ENCODE peak calls at places on chromosomes 2 and 18, in ten cellular contexts. One of them, this sample, is unnamed.

GRCh38 chr18:3692113-3692621 is 242.2 kb downstream of the TGIF1 start:
- DNase-seq in breast epithelium: no peak
- DNase-seq in choroid plexus epithelial cell: no peak
- DNase-seq in fibroblast of the aortic adventitia: no peak
- DNase-seq in AG04450: no peak
- DNase-seq in left lung: no peak
- DNase-seq in brain microvascular endothelial cell: no peak
- DNase-seq in right atrium auricular region: no peak
- DNase-seq in spleen: no peak
- DNase-seq in mammary epithelial cell: no peak
- DNase-seq in this sample: no peak

GRCh38 chr2:24083567-24084385 is 858 bp downstream of the TP53I3 start:
- DNase-seq in breast epithelium: no peak
- DNase-seq in choroid plexus epithelial cell: peak; percentile 84
- DNase-seq in fibroblast of the aortic adventitia: peak; percentile 89
- DNase-seq in AG04450: peak; percentile 66
- DNase-seq in left lung: peak; percentile 93
- DNase-seq in brain microvascular endothelial cell: peak; percentile 65
- DNase-seq in right atrium auricular region: peak; percentile 81
- DNase-seq in spleen: no peak
- DNase-seq in mammary epithelial cell: peak; percentile 94
- DNase-seq in this sample: peak; percentile 90

GRCh38 chr2:72127401-72128058 is 20.1 kb downstream of the CYP26B1 start:
- DNase-seq in breast epithelium: no peak
- DNase-seq in choroid plexus epithelial cell: no peak
- DNase-seq in fibroblast of the aortic adventitia: no peak
- DNase-seq in AG04450: no peak
- DNase-seq in left lung: peak; percentile 27
- DNase-seq in brain microvascular endothelial cell: no peak
- DNase-seq in right atrium auricular region: no peak
- DNase-seq in spleen: peak; percentile 45
- DNase-seq in mammary epithelial cell: no peak
- DNase-seq in this sample: no peak

GRCh38 chr2:176104338-176105077 is 2.6 kb upstream of the HOXD11 start:
- DNase-seq in breast epithelium: no peak
- DNase-seq in choroid plexus epithelial cell: no peak
- DNase-seq in fibroblast of the aortic adventitia: no peak
- DNase-seq in AG04450: no peak
- DNase-seq in left lung: no peak
- DNase-seq in brain microvascular endothelial cell: no peak
- DNase-seq in right atrium auricular region: no peak
- DNase-seq in spleen: no peak
- DNase-seq in mammary epithelial cell: no peak
- DNase-seq in this sample: peak; percentile 90

GRCh38 chr2:48129256-48129950 is 223.1 kb upstream of the FBXO11 start:
- DNase-seq in breast epithelium: no peak
- DNase-seq in choroid plexus epithelial cell: no peak
- DNase-seq in fibroblast of the aortic adventitia: no peak
- DNase-seq in AG04450: no peak
- DNase-seq in left lung: no peak
- DNase-seq in brain microvascular endothelial cell: peak; percentile 27
- DNase-seq in right atrium auricular region: no peak
- DNase-seq in spleen: no peak
- DNase-seq in mammary epithelial cell: peak; percentile 32
- DNase-seq in this sample: peak; percentile 39

GRCh38 chr2:126399001-126399400 is 257.0 kb upstream of the GYPC start:
- DNase-seq in breast epithelium: no peak
- DNase-seq in choroid plexus epithelial cell: no peak
- DNase-seq in fibroblast of the aortic adventitia: no peak
- DNase-seq in AG04450: no peak
- DNase-seq in left lung: no peak
- DNase-seq in brain microvascular endothelial cell: no peak
- DNase-seq in right atrium auricular region: no peak
- DNase-seq in spleen: no peak
- DNase-seq in mammary epithelial cell: no peak
- DNase-seq in this sample: no peak

GRCh38 chr2:146940016-146940685 is 904.7 kb upstream of the ACVR2A start:
- DNase-seq in breast epithelium: no peak
- DNase-seq in choroid plexus epithelial cell: peak; percentile 28
- DNase-seq in fibroblast of the aortic adventitia: peak; percentile 58
- DNase-seq in AG04450: no peak
- DNase-seq in left lung: no peak
- DNase-seq in brain microvascular endothelial cell: no peak
- DNase-seq in right atrium auricular region: no peak
- DNase-seq in spleen: no peak
- DNase-seq in mammary epithelial cell: no peak
- DNase-seq in this sample: peak; percentile 87

GRCh38 chr2:205786976-205787375 is 104.7 kb downstream of the NRP2 start:
- DNase-seq in breast epithelium: no peak
- DNase-seq in choroid plexus epithelial cell: no peak
- DNase-seq in fibroblast of the aortic adventitia: no peak
- DNase-seq in AG04450: no peak
- DNase-seq in left lung: no peak
- DNase-seq in brain microvascular endothelial cell: no peak
- DNase-seq in right atrium auricular region: no peak
- DNase-seq in spleen: no peak
- DNase-seq in mammary epithelial cell: no peak
- DNase-seq in this sample: no peak

GRCh38 chr2:56580242-56580641 is 396.5 kb downstream of the CCDC85A start:
- DNase-seq in breast epithelium: no peak
- DNase-seq in choroid plexus epithelial cell: peak; percentile 53
- DNase-seq in fibroblast of the aortic adventitia: peak; percentile 47
- DNase-seq in AG04450: no peak
- DNase-seq in left lung: no peak
- DNase-seq in brain microvascular endothelial cell: no peak
- DNase-seq in right atrium auricular region: no peak
- DNase-seq in spleen: no peak
- DNase-seq in mammary epithelial cell: peak; percentile 48
- DNase-seq in this sample: peak; percentile 80

DNA sequence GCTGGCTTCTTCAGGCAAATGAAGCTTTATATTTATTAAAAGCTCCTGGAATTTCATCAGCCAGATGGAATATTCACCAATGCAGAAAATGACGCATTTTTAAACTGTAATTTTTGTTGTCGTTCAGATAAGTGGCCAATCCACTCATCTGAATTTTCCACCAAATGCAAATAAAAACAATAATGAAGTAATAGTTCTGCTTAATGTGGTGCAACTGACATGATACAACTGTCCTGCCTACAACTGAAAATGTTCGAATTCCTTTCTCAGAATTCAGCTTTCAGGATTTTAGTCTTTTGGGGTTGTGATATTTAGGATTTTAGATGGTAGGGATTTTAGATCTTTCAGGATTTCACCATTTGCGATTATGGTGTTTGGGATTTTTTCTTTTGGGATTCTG is 27.1 kb upstream of the PUM2 start:
- DNase-seq in breast epithelium: no peak
- DNase-seq in choroid plexus epithelial cell: no peak
- DNase-seq in fibroblast of the aortic adventitia: no peak
- DNase-seq in AG04450: no peak
- DNase-seq in left lung: no peak
- DNase-seq in brain microvascular endothelial cell: no peak
- DNase-seq in right atrium auricular region: no peak
- DNase-seq in spleen: no peak
- DNase-seq in mammary epithelial cell: no peak
- DNase-seq in this sample: no peak
- H3K4me3 ChIP-seq in breast epithelium: no peak overlapping the region
- H3K4me3 ChIP-seq in choroid plexus epithelial cell: no peak overlapping the region
- H3K4me3 ChIP-seq in fibroblast of the aortic adventitia: no peak overlapping the region
- H3K4me3 ChIP-seq in AG04450: no peak overlapping the region
- H3K4me3 ChIP-seq in left lung: no peak overlapping the region
- H3K4me3 ChIP-seq in brain microvascular endothelial cell: no peak overlapping the region
- H3K4me3 ChIP-seq in right atrium auricular region: no peak overlapping the region
- H3K4me3 ChIP-seq in spleen: no peak overlapping the region
- H3K4me3 ChIP-seq in mammary epithelial cell: no peak overlapping the region
- H3K4me3 ChIP-seq in this sample: no peak overlapping the region

GRCh38 chr2:949894-950626 is 589 bp upstream of the SNTG2 start:
- DNase-seq in breast epithelium: no peak
- DNase-seq in choroid plexus epithelial cell: no peak
- DNase-seq in fibroblast of the aortic adventitia: no peak
- DNase-seq in AG04450: no peak
- DNase-seq in left lung: no peak
- DNase-seq in brain microvascular endothelial cell: no peak
- DNase-seq in right atrium auricular region: no peak
- DNase-seq in spleen: peak; percentile 70
- DNase-seq in mammary epithelial cell: no peak
- DNase-seq in this sample: no peak

GRCh38 chr2:953408-953807 is 2.8 kb downstream of the SNTG2 start:
- DNase-seq in breast epithelium: no peak
- DNase-seq in choroid plexus epithelial cell: no peak
- DNase-seq in fibroblast of the aortic adventitia: no peak
- DNase-seq in AG04450: no peak
- DNase-seq in left lung: no peak
- DNase-seq in brain microvascular endothelial cell: no peak
- DNase-seq in right atrium auricular region: no peak
- DNase-seq in spleen: no peak
- DNase-seq in mammary epithelial cell: no peak
- DNase-seq in this sample: no peak

GRCh38 chr2:949384-949893 is 1.2 kb upstream of the SNTG2 start:
- DNase-seq in breast epithelium: no peak
- DNase-seq in choroid plexus epithelial cell: no peak
- DNase-seq in fibroblast of the aortic adventitia: no peak
- DNase-seq in AG04450: no peak
- DNase-seq in left lung: no peak
- DNase-seq in brain microvascular endothelial cell: no peak
- DNase-seq in right atrium auricular region: no peak
- DNase-seq in spleen: no peak
- DNase-seq in mammary epithelial cell: no peak
- DNase-seq in this sample: no peak

GRCh38 chr2:951224-952006 is 766 bp downstream of the SNTG2 start:
- DNase-seq in breast epithelium: no peak
- DNase-seq in choroid plexus epithelial cell: no peak
- DNase-seq in fibroblast of the aortic adventitia: no peak
- DNase-seq in AG04450: no peak
- DNase-seq in left lung: no peak
- DNase-seq in brain microvascular endothelial cell: no peak
- DNase-seq in right atrium auricular region: no peak
- DNase-seq in spleen: peak; percentile 71
- DNase-seq in mammary epithelial cell: no peak
- DNase-seq in this sample: no peak

DNA sequence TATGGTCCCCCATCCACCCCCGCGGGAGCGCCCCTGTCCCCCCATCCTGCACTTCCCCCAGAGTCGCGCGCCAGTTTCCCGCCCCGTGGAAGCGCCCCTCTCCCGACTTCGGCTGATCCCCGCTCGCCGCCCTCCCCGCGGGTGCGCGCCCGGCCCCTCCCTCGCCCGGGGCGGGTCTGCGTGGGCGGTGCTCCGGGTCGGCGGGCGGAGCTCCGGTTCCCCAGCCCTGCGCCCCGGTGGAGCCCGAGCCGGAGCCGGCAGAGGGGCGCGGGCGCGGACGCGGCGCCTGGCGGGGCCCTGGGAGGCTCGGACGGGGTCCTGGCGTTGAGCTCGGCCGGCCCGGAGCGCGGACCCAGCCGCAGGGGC is at the start of gene SNTG2:
- DNase-seq in breast epithelium: no peak
- DNase-seq in choroid plexus epithelial cell: no peak
- DNase-seq in fibroblast of the aortic adventitia: no peak
- DNase-seq in AG04450: no peak
- DNase-seq in left lung: no peak
- DNase-seq in brain microvascular endothelial cell: no peak
- DNase-seq in right atrium auricular region: no peak
- DNase-seq in spleen: peak; percentile 82
- DNase-seq in mammary epithelial cell: no peak
- DNase-seq in this sample: no peak
- TF ChIP-seq CTCF in breast epithelium: no peak
- TF ChIP-seq CTCF in choroid plexus epithelial cell: no peak
- TF ChIP-seq CTCF in fibroblast of the aortic adventitia: no peak
- TF ChIP-seq CTCF in AG04450: no peak
- TF ChIP-seq CTCF in left lung: no peak
- TF ChIP-seq CTCF in brain microvascular endothelial cell: no peak
- TF ChIP-seq CTCF in right atrium auricular region: no peak
- TF ChIP-seq CTCF in spleen: no peak
- TF ChIP-seq CTCF in mammary epithelial cell: no peak
- TF ChIP-seq CTCF in this sample: no peak

GRCh38 chr18:524496-524895 is 24.0 kb upstream of the COLEC12 start:
- DNase-seq in breast epithelium: no peak
- DNase-seq in choroid plexus epithelial cell: peak; percentile 73
- DNase-seq in fibroblast of the aortic adventitia: peak; percentile 95
- DNase-seq in AG04450: peak; percentile 49
- DNase-seq in left lung: no peak
- DNase-seq in brain microvascular endothelial cell: no peak
- DNase-seq in right atrium auricular region: no peak
- DNase-seq in spleen: no peak
- DNase-seq in mammary epithelial cell: no peak
- DNase-seq in this sample: peak; percentile 68
- H3K4me3 ChIP-seq in breast epithelium: no peak overlapping the region
- H3K4me3 ChIP-seq in choroid plexus epithelial cell: no peak overlapping the region
- H3K4me3 ChIP-seq in fibroblast of the aortic adventitia: no peak overlapping the region
- H3K4me3 ChIP-seq in AG04450: no peak overlapping the region
- H3K4me3 ChIP-seq in left lung: no peak overlapping the region
- H3K4me3 ChIP-seq in brain microvascular endothelial cell: no peak overlapping the region
- H3K4me3 ChIP-seq in right atrium auricular region: no peak overlapping the region
- H3K4me3 ChIP-seq in spleen: no peak overlapping the region
- H3K4me3 ChIP-seq in mammary epithelial cell: no peak overlapping the region
- H3K4me3 ChIP-seq in this sample: no peak overlapping the region

DNA sequence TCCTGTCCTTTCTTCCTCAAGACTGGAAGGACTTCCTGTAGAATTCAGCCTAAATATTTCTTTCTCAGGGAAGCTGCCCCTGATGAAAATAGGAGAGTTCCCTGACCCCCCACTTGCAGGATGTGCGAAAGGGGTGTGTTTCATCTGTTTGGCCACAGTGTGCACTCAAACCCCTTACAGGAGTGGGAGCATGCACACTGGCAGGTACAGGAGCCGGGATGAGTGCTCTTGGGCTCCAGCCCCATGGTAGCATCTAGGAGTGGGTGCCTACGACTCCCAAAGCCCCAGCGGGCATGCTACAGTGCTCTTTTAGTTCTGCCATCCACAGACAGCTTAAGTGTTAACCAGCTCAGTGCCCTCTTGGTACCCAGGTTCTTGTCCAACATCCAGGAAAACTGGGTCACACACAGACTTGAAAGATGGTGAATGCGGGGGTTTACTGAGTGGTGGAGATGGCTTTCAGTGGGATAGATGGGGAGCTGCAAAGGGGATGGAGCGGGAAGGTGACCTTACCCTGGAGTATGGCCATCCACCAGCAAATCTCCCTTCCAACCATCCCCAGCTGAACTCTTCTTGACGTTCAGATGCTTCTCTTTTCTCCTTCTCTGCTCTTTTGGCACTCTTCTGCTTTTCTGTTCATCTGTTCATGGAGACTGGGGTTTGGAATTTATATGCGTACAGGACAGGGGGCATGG is 295.0 kb upstream of the NCKAP5 start:
- DNase-seq in breast epithelium: no peak
- DNase-seq in choroid plexus epithelial cell: no peak
- DNase-seq in fibroblast of the aortic adventitia: no peak
- DNase-seq in AG04450: no peak
- DNase-seq in left lung: no peak
- DNase-seq in brain microvascular endothelial cell: no peak
- DNase-seq in right atrium auricular region: no peak
- DNase-seq in spleen: no peak
- DNase-seq in mammary epithelial cell: no peak
- DNase-seq in this sample: no peak
- TF ChIP-seq CTCF in breast epithelium: no peak
- TF ChIP-seq CTCF in choroid plexus epithelial cell: no peak
- TF ChIP-seq CTCF in fibroblast of the aortic adventitia: no peak
- TF ChIP-seq CTCF in AG04450: no peak
- TF ChIP-seq CTCF in left lung: no peak
- TF ChIP-seq CTCF in brain microvascular endothelial cell: no peak
- TF ChIP-seq CTCF in right atrium auricular region: no peak
- TF ChIP-seq CTCF in spleen: no peak
- TF ChIP-seq CTCF in mammary epithelial cell: no peak
- TF ChIP-seq CTCF in this sample: no peak

GRCh38 chr2:100106460-100106859 is 35.9 kb downstream of the AFF3 start:
- DNase-seq in breast epithelium: no peak
- DNase-seq in choroid plexus epithelial cell: no peak
- DNase-seq in fibroblast of the aortic adventitia: no peak
- DNase-seq in AG04450: no peak
- DNase-seq in left lung: no peak
- DNase-seq in brain microvascular endothelial cell: no peak
- DNase-seq in right atrium auricular region: no peak
- DNase-seq in spleen: no peak
- DNase-seq in mammary epithelial cell: no peak
- DNase-seq in this sample: peak; percentile 33
- H3K4me3 ChIP-seq in breast epithelium: no peak overlapping the region
- H3K4me3 ChIP-seq in choroid plexus epithelial cell: no peak overlapping the region
- H3K4me3 ChIP-seq in fibroblast of the aortic adventitia: no peak overlapping the region
- H3K4me3 ChIP-seq in AG04450: no peak overlapping the region
- H3K4me3 ChIP-seq in left lung: no peak overlapping the region
- H3K4me3 ChIP-seq in brain microvascular endothelial cell: no peak overlapping the region
- H3K4me3 ChIP-seq in right atrium auricular region: no peak overlapping the region
- H3K4me3 ChIP-seq in spleen: no peak overlapping the region
- H3K4me3 ChIP-seq in mammary epithelial cell: no peak overlapping the region
- H3K4me3 ChIP-seq in this sample: no peak overlapping the region